ENCODE peak calls at places on chromosome 10, in seven cellular contexts. O is A549, H is GM23338, U is GM12878, P is SK-N-SH, I is HCT116, A is HepG2. Z is an unnamed sample.

GRCh38 chr10:53719658-53720057 is 947.1 kb upstream of the MBL2 start:
- DNase-seq in I (no peak), H (no peak), P (no peak), A (no peak), O (no peak), U (no peak), Z (no peak)

GRCh38 chr10:124667425-124668130 is 76.6 kb downstream of the FAM53B start:
- DNase-seq in U (no peak), P (peak; percentile 61), A (no peak), I (no peak), O (no peak), H (no peak), Z (no peak)

GRCh38 chr10:103693812-103694205 is 161.6 kb downstream of the SH3PXD2A start:
- DNase-seq in O (no peak), I (no peak), A (no peak), P (no peak), H (no peak), U (no peak), Z (no peak)

GRCh38 chr10:86595496-86595895 is 58.9 kb upstream of the OPN4 start:
- DNase-seq in P (no peak), U (no peak), A (no peak), O (no peak), H (no peak), I (no peak), Z (no peak)

GRCh38 chr10:31138026-31138553 is 106.4 kb upstream of the ZNF438 start:
- DNase-seq in O (no peak), A (no peak), H (no peak), P (no peak), I (no peak), U (no peak), Z (no peak)

GRCh38 chr10:2844925-2845324 is 222.4 kb upstream of the PFKP start:
- DNase-seq in O (no peak), P (no peak), U (no peak), A (no peak), H (no peak), I (no peak), Z (no peak)

GRCh38 chr10:3693031-3693714 is 91.8 kb downstream of the KLF6 start:
- DNase-seq in H (peak; percentile 15), O (no peak), P (no peak), U (no peak), A (no peak), I (no peak), Z (no peak)

GRCh38 chr10:114876602-114877300 is 55.2 kb downstream of the FHIP2A start:
- DNase-seq in O (peak; percentile 87), A (peak; percentile 57), H (peak; percentile 96), I (peak; percentile 74), P (peak; percentile 80), U (peak; percentile 8), Z (no peak)

GRCh38 chr10:85311599-85312337 is 983.4 kb downstream of the CCSER2 start:
- DNase-seq in A (no peak), I (no peak), H (no peak), O (no peak), P (no peak), U (no peak), Z (no peak)

GRCh38 chr10:98067165-98067564 is 36.7 kb upstream of the CRTAC1 start:
- DNase-seq in O (no peak), A (no peak), I (no peak), P (no peak), U (no peak), H (peak; percentile 16), Z (no peak)

GRCh38 chr10:49081532-49082275 is 33.6 kb downstream of the VSTM4 start:
- DNase-seq in A (peak; percentile 67), I (no peak), H (peak; percentile 31), O (no peak), P (peak; percentile 61), U (no peak), Z (no peak)

GRCh38 chr10:123462760-123463159 is 203.4 kb upstream of the GPR26 start:
- DNase-seq in O (no peak), H (no peak), P (no peak), A (no peak), U (no peak), I (no peak), Z (peak; percentile 2)

GRCh38 chr10:24503627-24504320 is 219.9 kb downstream of the ARHGAP21 start:
- DNase-seq in A (peak; percentile 63), P (peak; percentile 63), I (peak; percentile 48), O (peak; percentile 34), H (peak; percentile 90), U (peak; percentile 36), Z (peak; percentile 28)
- TF ChIP-seq REST in A (no peak), P (no peak), I (no peak), O (no peak), H (no peak), U (no peak), Z (no peak)

DNA sequence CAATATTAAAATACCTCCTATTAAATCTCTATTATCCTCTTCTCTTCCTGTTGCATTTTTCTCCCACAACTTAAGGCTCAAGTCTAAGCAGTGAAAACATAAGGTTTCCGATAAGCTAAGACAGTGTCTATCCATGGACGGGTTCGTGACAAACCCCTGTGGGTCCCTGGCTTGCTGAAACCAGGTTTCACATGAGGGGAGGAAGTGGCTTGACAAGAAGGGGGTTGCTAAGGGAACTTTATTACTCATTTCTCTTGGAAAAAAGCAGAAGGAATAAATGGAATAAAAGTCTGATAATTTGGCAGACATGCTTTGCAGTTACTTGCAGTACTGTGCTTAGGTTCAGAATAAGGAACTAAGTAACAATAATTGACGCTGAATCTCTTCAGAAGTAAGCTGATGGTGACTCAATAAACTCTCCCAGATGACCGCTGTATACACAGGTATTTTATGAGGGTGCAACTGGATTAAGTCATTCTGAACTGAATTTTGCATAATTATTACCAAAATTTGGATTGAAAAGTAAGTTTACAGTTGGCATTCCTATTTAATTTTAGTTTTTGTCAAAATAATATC is 34.7 kb downstream of the RBM17 start:
- DNase-seq in H (no peak), P (no peak), A (no peak), I (no peak), O (no peak), U (no peak), Z (no peak)
- H3K27ac ChIP-seq in H (no peak overlapping the region), P (no peak overlapping the region), A (no peak overlapping the region), I (no peak overlapping the region), O (no peak overlapping the region), U (no peak overlapping the region), Z (no peak overlapping the region)

GRCh38 chr10:78071857-78072179 is 38.2 kb downstream of the RPS24 start:
- DNase-seq in P (no peak), I (no peak), U (no peak), A (no peak), O (no peak), H (no peak), Z (no peak)

GRCh38 chr10:78071140-78071856 is 37.6 kb downstream of the RPS24 start:
- DNase-seq in O (no peak), A (no peak), U (no peak), P (no peak), I (no peak), H (no peak), Z (no peak)

GRCh38 chr10:78069151-78069550 is 35.5 kb downstream of the RPS24 start:
- DNase-seq in H (no peak), I (no peak), P (no peak), O (no peak), U (no peak), A (no peak), Z (no peak)

GRCh38 chr10:78070726-78071125 is 37.1 kb downstream of the RPS24 start:
- DNase-seq in I (no peak), A (no peak), U (no peak), O (no peak), H (no peak), P (no peak), Z (no peak)

DNA sequence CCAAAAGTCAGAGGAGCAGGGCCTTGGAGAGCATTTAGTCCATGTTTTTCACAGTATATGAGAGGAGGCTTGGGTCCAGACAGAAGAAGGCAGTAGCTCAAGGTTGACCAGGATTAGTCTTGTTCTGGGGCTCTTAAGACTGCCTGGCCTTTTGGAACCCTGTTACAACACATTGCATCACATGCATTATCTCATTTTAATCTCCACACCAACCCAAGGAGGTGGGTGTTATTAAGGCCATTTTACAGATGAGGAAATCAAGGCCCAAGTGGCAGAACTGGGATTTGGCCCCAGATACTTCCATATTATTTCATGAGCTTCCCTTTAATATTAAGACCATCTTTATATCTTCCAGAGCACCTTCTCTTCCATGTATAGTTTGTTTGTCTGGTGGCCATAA is 38.8 kb downstream of the RPS24 start:
- DNase-seq in P (no peak), I (no peak), H (no peak), O (no peak), U (no peak), A (no peak), Z (no peak)
- TF ChIP-seq REST in P (no peak), I (no peak), H (no peak), O (no peak), U (no peak), A (no peak), Z (no peak)

DNA sequence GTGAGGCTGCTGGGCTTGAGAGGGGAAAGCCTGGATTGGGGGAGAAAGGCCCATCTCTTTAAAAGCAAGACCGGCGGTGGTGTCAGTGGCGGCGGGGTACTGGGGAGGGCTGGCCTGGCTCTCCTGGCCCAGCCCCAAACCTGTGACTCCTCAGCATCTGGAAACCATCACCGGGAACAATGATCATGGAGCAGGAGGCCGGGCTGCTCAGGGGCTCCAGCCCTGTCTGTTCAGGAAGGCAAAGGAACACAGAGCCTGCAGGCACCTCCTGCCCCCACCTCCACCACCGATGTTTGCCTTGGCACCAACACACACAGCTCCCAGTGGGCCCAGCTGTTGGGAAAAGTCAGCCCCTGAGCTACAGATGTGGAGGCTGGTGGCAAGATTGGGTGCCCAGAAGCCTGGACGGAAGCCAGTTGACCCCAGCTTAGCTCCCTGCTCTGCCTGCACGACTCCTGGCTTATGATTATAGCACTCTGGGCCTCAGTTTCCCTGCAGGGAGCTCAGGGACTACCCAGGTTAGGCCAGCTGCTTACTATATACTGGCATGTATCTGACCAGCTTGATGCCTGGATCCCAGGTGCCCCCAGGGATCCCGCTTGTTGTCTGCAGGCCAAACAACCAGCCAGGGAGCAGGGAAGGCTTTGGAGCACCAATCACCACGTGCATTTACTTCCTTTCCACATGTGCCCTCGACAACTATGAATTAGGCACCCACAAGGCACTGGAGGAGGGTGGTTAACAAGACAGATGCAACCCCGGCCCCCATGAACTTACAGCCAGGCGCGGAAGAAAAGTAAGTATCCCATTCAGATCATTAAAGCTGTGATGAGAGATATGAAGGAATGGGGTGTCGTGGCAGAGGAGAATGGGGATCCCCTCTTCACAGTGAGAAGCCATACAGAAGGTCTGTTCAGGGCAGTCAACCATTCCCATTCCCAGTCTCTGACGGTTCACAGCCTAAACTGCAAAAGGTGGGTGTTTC is 37.3 kb downstream of the ZCCHC24 start:
- DNase-seq in P (peak; percentile 92), A (no peak), U (no peak), H (no peak), I (no peak), O (no peak), Z (no peak)
- H3K27ac ChIP-seq in P (peak overlapping the region; percentile 24), A (no peak overlapping the region), U (no peak overlapping the region), H (no peak overlapping the region), I (no peak overlapping the region), O (no peak overlapping the region), Z (no peak overlapping the region)

DNA sequence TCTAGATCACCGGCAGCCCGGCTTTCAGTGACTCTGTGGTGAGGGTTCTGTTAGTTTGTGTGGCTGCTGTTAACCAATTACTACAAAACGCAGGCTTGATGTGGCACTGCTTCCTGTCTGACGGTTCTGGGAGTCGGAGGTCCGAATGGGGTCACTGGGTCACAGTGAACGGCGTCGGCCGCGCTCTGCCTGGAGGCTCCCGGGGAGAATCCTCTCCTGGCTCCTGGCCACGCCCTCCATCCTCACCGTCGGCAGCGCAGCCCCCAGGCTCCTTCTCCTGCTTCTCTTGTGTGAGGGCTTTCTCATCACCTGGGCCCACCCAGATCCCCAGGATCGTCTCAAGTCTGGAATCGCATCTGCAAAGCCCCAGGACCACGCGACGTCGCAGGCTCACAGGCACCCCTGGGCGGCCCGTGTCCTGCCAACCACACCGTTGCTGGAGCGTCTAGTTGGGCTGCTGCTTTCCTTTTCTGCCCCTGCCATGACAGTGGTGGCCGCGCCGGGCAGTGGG is 31.8 kb upstream of the NKX6-2 start:
- DNase-seq in O (no peak), A (no peak), U (no peak), H (no peak), P (peak; percentile 31), I (no peak), Z (no peak)
- TF ChIP-seq REST in O (no peak), A (no peak), U (no peak), H (no peak), P (no peak), I (no peak), Z (no peak)